ENCODE peak calls at places on chromosomes 11 and 22, in seven cellular contexts. Y, V, W, N, X, U and M are unnamed samples.

GRCh38 chr11:69010964-69011623 is 2.0 kb downstream of the MRGPRF start:
- DNase-seq in Y (peak), V (no peak), W (peak), N (peak), X (peak), U (peak), M (peak)

GRCh38 chr11:72140661-72141060 is 5.1 kb downstream of the FOLR3 start:
- DNase-seq in Y (no peak), V (no peak), W (no peak), N (no peak), X (no peak), U (no peak), M (no peak)

GRCh38 chr11:96293583-96293982 is 49.4 kb downstream of the MAML2 start:
- DNase-seq in Y (no peak), V (no peak), W (no peak), N (no peak), X (no peak), U (no peak), M (no peak)

GRCh38 chr11:27705873-27706820 is 5.9 kb upstream of the BDNF start:
- DNase-seq in Y (no peak), V (no peak), W (no peak), N (no peak), X (no peak), U (no peak), M (no peak)

GRCh38 chr11:69437876-69438205 is 43.6 kb upstream of the LINC01488 start:
- DNase-seq in Y (no peak), V (no peak), W (no peak), N (no peak), X (no peak), U (no peak), M (no peak)

GRCh38 chr11:57938351-57938750 is 85.3 kb upstream of the OR9Q1 start:
- DNase-seq in Y (no peak), V (no peak), W (no peak), N (no peak), X (no peak), U (no peak), M (no peak)

GRCh38 chr11:117794144-117794543 is 2.9 kb downstream of the DSCAML1 start:
- DNase-seq in Y (no peak), V (no peak), W (peak), N (no peak), X (no peak), U (no peak), M (no peak)

GRCh38 chr22:47036352-47036751 is 273.9 kb downstream of the TBC1D22A start:
- DNase-seq in Y (no peak), V (no peak), W (no peak), N (no peak), X (no peak), U (no peak), M (no peak)

GRCh38 chr22:30884211-30885000 is 84.2 kb downstream of the MORC2 start:
- DNase-seq in Y (no peak), V (no peak), W (no peak), N (no peak), X (no peak), U (no peak), M (no peak)

GRCh38 chr11:117179048-117179999 is 781 bp downstream of the SIDT2 start:
- DNase-seq in Y (peak), V (peak), W (peak), N (no peak), X (no peak), U (no peak), M (no peak)

GRCh38 chr11:15707971-15708370 is 593.2 kb downstream of the INSC start:
- DNase-seq in Y (peak), V (no peak), W (peak), N (no peak), X (no peak), U (no peak), M (no peak)

GRCh38 chr22:42680648-42681047 is 31.5 kb upstream of the CYB5R3 start:
- DNase-seq in Y (peak), V (no peak), W (no peak), N (peak), X (peak), U (peak), M (no peak)

GRCh38 chr22:39628563-39629080 is 58.1 kb downstream of the CACNA1I start:
- DNase-seq in Y (no peak), V (no peak), W (no peak), N (no peak), X (no peak), U (no peak), M (no peak)

GRCh38 chr11:57203359-57203758 is 21.6 kb downstream of the LRRC55 start:
- DNase-seq in Y (no peak), V (no peak), W (no peak), N (no peak), X (no peak), U (no peak), M (no peak)

GRCh38 chr11:59263225-59263894 is 50.6 kb upstream of the MPEG1 start:
- DNase-seq in Y (no peak), V (peak), W (no peak), N (no peak), X (no peak), U (no peak), M (no peak)

GRCh38 chr11:57477507-57478189 is 17.3 kb downstream of the RTN4RL2 start:
- DNase-seq in Y (no peak), V (no peak), W (no peak), N (no peak), X (no peak), U (no peak), M (no peak)

GRCh38 chr11:16226245-16226644 is 130.1 kb downstream of the SOX6 start:
- DNase-seq in Y (no peak), V (no peak), W (no peak), N (no peak), X (peak), U (no peak), M (no peak)

GRCh38 chr22:41181349-41182241 is 23.5 kb upstream of the L3MBTL2 start:
- DNase-seq in Y (no peak), V (no peak), W (no peak), N (peak), X (peak), U (peak), M (no peak)

GRCh38 chr11:85672111-85672875 is 7.4 kb upstream of the CREBZF start:
- DNase-seq in Y (no peak), V (no peak), W (no peak), N (no peak), X (no peak), U (no peak), M (no peak)

GRCh38 chr22:46053563-46054090 is 76.7 kb upstream of the WNT7B start:
- DNase-seq in Y (peak), V (peak), W (peak), N (no peak), X (no peak), U (peak), M (no peak)